ENCODE peak calls at places on chromosome 10, in seven cellular contexts. F is naive thymus-derived CD4-positive, alpha-beta T cell; W is fibroblast of pulmonary artery; Z is chondrocyte; S is heart right ventricle; Q is neural crest cell; N is hippocampal formation. L is an unnamed sample.

GRCh38 chr10:29443745-29444523 is 155.1 kb downstream of the LYZL1 start:
- DNase-seq in W (no peak), S (no peak), F (no peak), N (no peak), Q (no peak), Z (no peak), L (no peak)

GRCh38 chr10:35707642-35708425 is 65.7 kb upstream of the FZD8 start:
- DNase-seq in Z (no peak), N (no peak), Q (no peak), F (no peak), S (no peak), W (no peak), L (no peak)

GRCh38 chr10:17232276-17232987 is 4.4 kb downstream of the VIM start:
- DNase-seq in N (no peak), Q (no peak), S (no peak), F (no peak), W (peak; percentile 42), Z (no peak), L (peak; percentile 55)

GRCh38 chr10:78524941-78525340 is 491.3 kb downstream of the RPS24 start:
- DNase-seq in N (no peak), F (no peak), S (no peak), Q (no peak), W (no peak), Z (no peak), L (no peak)

GRCh38 chr10:26841733-26842317 is 18.9 kb downstream of the ABI1 start:
- DNase-seq in F (no peak), N (no peak), Z (no peak), S (no peak), W (peak; percentile 34), Q (no peak), L (no peak)

GRCh38 chr10:128540806-128541739 is 414.9 kb upstream of the MKI67 start:
- DNase-seq in Z (no peak), Q (peak; percentile 36), F (no peak), S (peak; percentile 23), W (no peak), N (no peak), L (no peak)

GRCh38 chr10:14838582-14839304 is 637 bp downstream of the HSPA14 start:
- DNase-seq in W (peak; percentile 16), F (peak; percentile 26), N (no peak), Q (peak; percentile 55), S (peak; percentile 39), Z (peak; percentile 86), L (peak; percentile 9)

GRCh38 chr10:118916777-118917176 is 112.7 kb upstream of the NANOS1 start:
- DNase-seq in F (no peak), Z (no peak), S (no peak), Q (no peak), N (no peak), W (no peak), L (no peak)

GRCh38 chr10:71396714-71397339 is at the start of gene CDH23:
- DNase-seq in W (no peak), N (peak; percentile 1), Q (peak; percentile 36), F (no peak), S (peak; percentile 60), Z (no peak), L (no peak)

GRCh38 chr10:86706401-86706841 is 38.1 kb downstream of the LDB3 start:
- DNase-seq in Q (no peak), W (no peak), F (no peak), N (no peak), S (no peak), Z (peak; percentile 88), L (no peak)

GRCh38 chr10:22708772-22709171 is 5.6 kb downstream of the PIP4K2A start:
- DNase-seq in F (no peak), Z (no peak), W (no peak), N (no peak), Q (no peak), S (no peak), L (no peak)

GRCh38 chr10:6061056-6061455 is 1.1 kb downstream of the IL2RA start:
- DNase-seq in W (no peak), Q (no peak), S (no peak), Z (no peak), N (no peak), F (no peak), L (no peak)

GRCh38 chr10:128310966-128311658 is 184.9 kb upstream of the MKI67 start:
- DNase-seq in W (no peak), F (no peak), Q (no peak), N (no peak), Z (no peak), S (no peak), L (no peak)

GRCh38 chr10:13193637-13194036 is 32.3 kb downstream of the MCM10 start:
- DNase-seq in N (no peak), S (no peak), F (no peak), Q (no peak), W (peak; percentile 40), Z (no peak), L (no peak)

GRCh38 chr10:119498889-119499864 is 43.3 kb downstream of the RGS10 start:
- DNase-seq in Q (no peak), W (no peak), Z (no peak), N (no peak), F (no peak), S (no peak), L (no peak)

GRCh38 chr10:111323567-111323966 is 246.7 kb downstream of the ADRA2A start:
- DNase-seq in S (no peak), Q (no peak), Z (no peak), F (no peak), N (no peak), W (no peak), L (no peak)

GRCh38 chr10:49606981-49607535 is 3.1 kb upstream of the SLC18A3 start:
- DNase-seq in W (peak; percentile 89), F (peak; percentile 64), Q (peak; percentile 79), Z (peak; percentile 92), N (peak; percentile 0), S (peak; percentile 71), L (peak; percentile 79)